ENCODE peak calls at places on chromosomes 4 and X, in six cellular contexts. C, F, Q, K, P and T are unnamed samples.
A peak's percentile ranks its signal among the peaks of the same experiment; 100 is the strongest.

GRCh38 chrX:17824980-17825379 is 36.1 kb downstream of the RAI2 start:
- DNase-seq in C (no peak), F (no peak), Q (no peak), K (no peak), P (no peak), T (no peak)

GRCh38 chr4:81198151-81198550 is 16.9 kb downstream of the PRKG2 start:
- DNase-seq in C (no peak), F (no peak), Q (no peak), K (no peak), P (peak; percentile 34), T (no peak)

GRCh38 chrX:115266300-115266699 is 23.2 kb upstream of the LUZP4 start:
- DNase-seq in C (no peak), F (no peak), Q (no peak), K (no peak), P (no peak), T (no peak)

GRCh38 chrX:63330681-63331080 is 20.5 kb downstream of the SPIN4 start:
- DNase-seq in C (no peak), F (no peak), Q (peak; percentile 0), K (no peak), P (no peak), T (no peak)

GRCh38 chr4:22238742-22239141 is 277.1 kb downstream of the ADGRA3 start:
- DNase-seq in C (no peak), F (no peak), Q (peak; percentile 1), K (no peak), P (no peak), T (no peak)

GRCh38 chrX:94265323-94265722 is 591.3 kb downstream of the FAM133A start:
- DNase-seq in C (no peak), F (no peak), Q (no peak), K (no peak), P (no peak), T (no peak)

GRCh38 chrX:38717871-38718270 is 83.4 kb upstream of the MID1IP1 start:
- DNase-seq in C (no peak), F (no peak), Q (peak; percentile 22), K (no peak), P (no peak), T (no peak)

GRCh38 chrX:42149786-42150185 is 226.4 kb upstream of the CASK start:
- DNase-seq in C (no peak), F (no peak), Q (no peak), K (no peak), P (no peak), T (no peak)

GRCh38 chrX:16188687-16189086 is 21.4 kb downstream of the MAGEB17 start:
- DNase-seq in C (no peak), F (no peak), Q (peak; percentile 28), K (no peak), P (peak; percentile 30), T (no peak)

GRCh38 chr4:89556596-89557305 is 249.2 kb upstream of the GPRIN3 start:
- DNase-seq in C (no peak), F (no peak), Q (no peak), K (no peak), P (no peak), T (no peak)

GRCh38 chrX:85243761-85244410 is at the start of the genes SATL1 and ZNF711:
- DNase-seq in C (no peak), F (no peak), Q (peak; percentile 47), K (peak; percentile 29), P (peak; percentile 97), T (no peak)

GRCh38 chr4:186844059-186844681 is 120.5 kb upstream of the FAT1 start:
- DNase-seq in C (no peak), F (no peak), Q (peak; percentile 91), K (no peak), P (no peak), T (no peak)

GRCh38 chr4:11489449-11490083 is 60.9 kb upstream of the HS3ST1 start:
- DNase-seq in C (no peak), F (no peak), Q (no peak), K (no peak), P (no peak), T (no peak)

GRCh38 chr4:89619230-89619962 is 217.6 kb downstream of the SNCA start:
- DNase-seq in C (no peak), F (no peak), Q (no peak), K (no peak), P (no peak), T (no peak)

GRCh38 chr4:168385142-168385490 is 66.6 kb upstream of the DDX60 start:
- DNase-seq in C (no peak), F (no peak), Q (no peak), K (no peak), P (no peak), T (no peak)

GRCh38 chr4:47469951-47470350 is 6.4 kb upstream of the COMMD8 start:
- DNase-seq in C (no peak), F (no peak), Q (peak; percentile 81), K (no peak), P (no peak), T (no peak)

GRCh38 chr4:98506462-98507132 is 151.8 kb downstream of the TSPAN5 start:
- DNase-seq in C (no peak), F (no peak), Q (no peak), K (no peak), P (no peak), T (no peak)

GRCh38 chrX:130118396-130118795 is 8.1 kb upstream of the ELF4 start:
- DNase-seq in C (no peak), F (no peak), Q (peak; percentile 54), K (no peak), P (no peak), T (no peak)

GRCh38 chr4:14783011-14783877 is 219.0 kb upstream of the CPEB2 start:
- DNase-seq in C (no peak), F (peak; percentile 45), Q (peak; percentile 31), K (no peak), P (no peak), T (no peak)

GRCh38 chrX:97563531-97564133 is 679.9 kb downstream of the RPA4 start:
- DNase-seq in C (peak; percentile 5), F (peak; percentile 2), Q (peak; percentile 70), K (peak; percentile 20), P (peak; percentile 56), T (peak; percentile 3)

GRCh38 chr4:98653890-98654867 is 4.2 kb downstream of the TSPAN5 start:
- DNase-seq in C (no peak), F (no peak), Q (peak; percentile 97), K (no peak), P (no peak), T (no peak)

GRCh38 chrX:32745323-32745722 is 466.0 kb downstream of the DMD start:
- DNase-seq in C (no peak), F (no peak), Q (no peak), K (no peak), P (no peak), T (no peak)

GRCh38 chr4:24793219-24794005 is 2.0 kb upstream of the SOD3 start:
- DNase-seq in C (no peak), F (no peak), Q (peak; percentile 24), K (no peak), P (no peak), T (no peak)

GRCh38 chr4:89294583-89295244 is 12.9 kb downstream of the GPRIN3 start:
- DNase-seq in C (no peak), F (no peak), Q (no peak), K (no peak), P (no peak), T (no peak)

GRCh38 chr4:7535094-7535493 is 100.4 kb upstream of the PSAPL1 start:
- DNase-seq in C (no peak), F (no peak), Q (no peak), K (no peak), P (no peak), T (no peak)

GRCh38 chr4:124053872-124054538 is 657.4 kb downstream of the SPRY1 start:
- DNase-seq in C (no peak), F (no peak), Q (peak; percentile 85), K (no peak), P (no peak), T (no peak)

GRCh38 chr4:97548943-97549583 is 594.2 kb downstream of the STPG2 start:
- DNase-seq in C (no peak), F (no peak), Q (no peak), K (no peak), P (no peak), T (no peak)

GRCh38 chr4:47213971-47214370 is 182.6 kb downstream of the GABRB1 start:
- DNase-seq in C (no peak), F (no peak), Q (peak; percentile 96), K (no peak), P (no peak), T (no peak)

GRCh38 chrX:80293354-80293753 is 126.9 kb upstream of the TENT5D start:
- DNase-seq in C (no peak), F (no peak), Q (no peak), K (no peak), P (no peak), T (no peak)

GRCh38 chrX:129755779-129756650 is 17.2 kb downstream of the XPNPEP2 start:
- DNase-seq in C (no peak), F (no peak), Q (no peak), K (no peak), P (peak; percentile 21), T (no peak)

GRCh38 chr4:108690738-108691137 is 40.3 kb downstream of the OSTC start:
- DNase-seq in C (no peak), F (no peak), Q (no peak), K (no peak), P (no peak), T (no peak)

GRCh38 chr4:109977854-109978501 is 65.3 kb downstream of the EGF start:
- DNase-seq in C (no peak), F (no peak), Q (peak; percentile 62), K (no peak), P (no peak), T (no peak)